ENCODE peak calls at places on chromosome 15, in five cellular contexts. P, F, D, H and N are unnamed samples.

GRCh38 chr15:73244333-73244732 is 124.4 kb downstream of the HCN4 start:
- DNase-seq in F (no peak), D (no peak), H (no peak), P (no peak), N (no peak)

GRCh38 chr15:39226169-39226964 is 354.5 kb upstream of the THBS1 start:
- DNase-seq in P (no peak), H (no peak), D (no peak), F (no peak), N (no peak)

GRCh38 chr15:66105286-66105984 is 148.1 kb downstream of the MEGF11 start:
- DNase-seq in D (no peak), P (no peak), F (no peak), H (no peak), N (no peak)

GRCh38 chr15:33068007-33068441 is 126.5 kb downstream of the FMN1 start:
- DNase-seq in H (no peak), F (peak; percentile 69), D (no peak), P (no peak), N (peak; percentile 41)

GRCh38 chr15:69145694-69146492 is 14.5 kb upstream of the GLCE start:
- DNase-seq in D (no peak), H (no peak), P (no peak), F (no peak), N (no peak)

GRCh38 chr15:52021128-52021671 is 2.2 kb downstream of the MAPK6 start:
- DNase-seq in P (peak; percentile 52), D (no peak), H (no peak), F (peak; percentile 91), N (peak; percentile 43)

GRCh38 chr15:41982133-41982930 is 10.0 kb upstream of the EHD4 start:
- DNase-seq in D (peak; percentile 46), F (no peak), H (no peak), P (no peak), N (no peak)

GRCh38 chr15:75675579-75676404 is 28.1 kb downstream of the SNX33 start:
- DNase-seq in D (no peak), P (no peak), H (no peak), F (no peak), N (no peak)

GRCh38 chr15:50098576-50098975 is 20.5 kb downstream of the ATP8B4 start:
- DNase-seq in H (no peak), F (no peak), P (no peak), D (no peak), N (no peak)

GRCh38 chr15:89855948-89856347 is 37.8 kb downstream of the AP3S2 start:
- DNase-seq in P (no peak), H (no peak), F (no peak), D (no peak), N (no peak)

GRCh38 chr15:63860161-63860954 is 26.6 kb upstream of the HERC1 start:
- DNase-seq in F (no peak), P (peak; percentile 49), D (peak; percentile 86), H (no peak), N (peak; percentile 27)

GRCh38 chr15:39887832-39888231 is 32.2 kb downstream of the GPR176 start:
- DNase-seq in F (peak; percentile 76), P (no peak), D (no peak), H (no peak), N (no peak)

GRCh38 chr15:28911295-28911979 is 25.7 kb downstream of the APBA2 start:
- DNase-seq in P (no peak), H (no peak), F (no peak), D (peak; percentile 37), N (no peak)

GRCh38 chr15:85772668-85773067 is 22.1 kb downstream of the KLHL25 start:
- DNase-seq in D (no peak), F (no peak), P (no peak), H (no peak), N (no peak)

GRCh38 chr15:90083954-90084607 is 18.2 kb downstream of the IDH2 start:
- DNase-seq in F (no peak), H (no peak), D (no peak), P (no peak), N (no peak)

GRCh38 chr15:40310001-40310959 is 2.5 kb upstream of the PLCB2 start:
- DNase-seq in D (peak; percentile 91), F (peak; percentile 57), H (peak; percentile 17), P (peak; percentile 44), N (peak; percentile 86)

GRCh38 chr15:41868321-41868720 is 25.5 kb downstream of the SPTBN5 start:
- DNase-seq in H (no peak), F (no peak), P (no peak), D (no peak), N (no peak)

GRCh38 chr15:57296473-57297162 is 79.7 kb upstream of the CGNL1 start:
- DNase-seq in P (no peak), F (no peak), H (no peak), D (no peak), N (no peak)

GRCh38 chr15:39837454-39837853 is 54.8 kb upstream of the FSIP1 start:
- DNase-seq in D (no peak), F (no peak), H (no peak), P (no peak), N (no peak)

GRCh38 chr15:44149224-44149623 is 45.8 kb downstream of the FRMD5 start:
- DNase-seq in H (no peak), P (no peak), D (no peak), F (no peak), N (no peak)

GRCh38 chr15:34436126-34436955 is 1.3 kb downstream of the GOLGA8A start:
- DNase-seq in H (no peak), D (peak; percentile 81), F (peak; percentile 37), P (peak; percentile 35), N (no peak)

GRCh38 chr15:83248151-83248851 is 36.2 kb downstream of the BNC1 start:
- DNase-seq in H (peak; percentile 24), P (peak; percentile 1), F (peak; percentile 89), D (no peak), N (peak; percentile 19)

GRCh38 chr15:52681441-52681840 is 2.3 kb upstream of the ATOSA start:
- DNase-seq in H (no peak), D (no peak), P (no peak), F (no peak), N (no peak)

DNA sequence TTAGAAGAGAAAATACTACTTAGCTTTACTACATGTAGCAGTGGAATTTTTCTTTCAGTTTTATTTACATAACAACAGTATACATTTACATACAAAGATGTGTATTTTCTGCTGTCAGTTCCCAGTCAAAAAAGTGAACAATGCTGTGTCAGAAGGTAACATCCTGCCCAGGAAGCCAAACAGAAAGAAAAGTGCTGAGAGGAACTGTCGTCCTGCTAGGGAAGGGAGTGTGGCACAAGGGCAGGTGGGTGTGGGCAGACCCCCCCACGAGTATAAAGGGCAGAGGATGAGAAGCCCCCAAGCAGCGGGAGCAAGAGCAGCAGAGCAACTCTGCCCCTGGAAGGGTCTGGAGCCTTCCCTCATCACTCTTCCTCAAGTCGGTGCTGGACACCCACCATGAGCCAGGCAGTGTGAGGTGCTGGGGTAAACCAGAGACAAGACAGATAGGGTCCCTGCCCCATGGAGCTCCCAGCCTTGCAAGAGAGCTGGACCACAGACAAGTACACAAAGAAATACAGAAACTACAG is 39.7 kb downstream of the TBC1D2B start:
- DNase-seq in F (no peak), P (no peak), D (no peak), H (no peak), N (no peak)
- H3K4me1 ChIP-seq in F (peaks cover 36% of the 10 kb centered on the region), P (peaks cover 90% of the 10 kb centered on the region), D (peaks cover 95% of the 10 kb centered on the region), H (peaks cover 33% of the 10 kb centered on the region), N (no peaks in the 10 kb centered on the region)

DNA sequence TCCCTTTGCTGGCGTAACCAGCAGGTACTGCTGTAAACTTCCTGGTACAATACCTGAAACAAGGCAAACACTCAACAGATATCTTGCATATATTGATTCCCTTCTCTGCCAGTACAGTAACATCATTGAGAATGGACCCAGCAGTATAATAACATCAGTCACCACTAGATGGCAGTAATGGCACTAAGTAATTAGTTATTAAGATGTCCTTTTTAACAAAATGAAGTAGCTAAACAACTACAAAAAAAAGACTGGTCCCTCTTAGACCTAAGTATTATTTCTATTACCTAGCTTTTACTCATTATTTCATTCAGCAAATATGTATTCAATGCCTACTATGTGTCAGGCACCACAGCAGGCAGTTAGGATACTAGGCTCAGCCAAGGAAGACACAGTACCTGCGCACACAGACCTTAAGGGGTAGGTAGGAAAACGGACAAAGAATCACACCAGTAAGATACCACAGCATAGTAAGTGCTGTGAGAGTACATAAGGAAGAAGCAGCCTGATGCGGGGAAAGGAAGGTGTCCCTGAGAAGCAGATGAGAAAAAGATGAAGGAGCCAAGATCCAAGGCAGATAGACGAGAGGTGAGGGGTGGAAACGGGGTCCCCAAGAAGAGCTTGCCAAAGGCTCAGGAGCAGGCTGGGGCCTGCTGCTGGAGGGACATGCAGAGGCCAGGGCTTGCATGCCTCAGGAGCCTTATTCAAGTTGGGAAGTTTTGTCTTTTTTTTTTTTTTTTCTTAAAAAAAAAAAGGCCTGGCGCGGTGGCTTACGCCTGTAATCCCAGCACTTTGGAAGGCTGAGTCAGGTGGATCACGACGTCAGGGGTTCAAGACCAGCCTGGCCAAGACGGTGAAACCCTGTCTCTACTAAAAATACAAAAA is 102.7 kb upstream of the CHD2 start:
- DNase-seq in D (no peak), F (peak; percentile 95), H (peak; percentile 40), P (peak; percentile 68), N (no peak)
- H3K4me1 ChIP-seq in D (peaks cover 23% of the 10 kb centered on the region), F (peaks cover 19% of the 10 kb centered on the region), H (no peaks in the 10 kb centered on the region), P (no peaks in the 10 kb centered on the region), N (peaks cover 5% of the 10 kb centered on the region)

GRCh38 chr15:67147410-67147949 is 82.1 kb downstream of the SMAD3 start:
- DNase-seq in H (no peak), P (no peak), D (no peak), F (no peak), N (no peak)

GRCh38 chr15:67148196-67148701 is 82.8 kb downstream of the SMAD3 start:
- DNase-seq in D (no peak), F (peak; percentile 61), H (no peak), P (no peak), N (no peak)

GRCh38 chr15:67145710-67146109 is 80.3 kb downstream of the SMAD3 start:
- DNase-seq in D (no peak), H (no peak), F (no peak), P (no peak), N (no peak)

GRCh38 chr15:67146214-67146613 is 80.8 kb downstream of the SMAD3 start:
- DNase-seq in H (no peak), D (no peak), F (no peak), P (no peak), N (peak; percentile 69)

DNA sequence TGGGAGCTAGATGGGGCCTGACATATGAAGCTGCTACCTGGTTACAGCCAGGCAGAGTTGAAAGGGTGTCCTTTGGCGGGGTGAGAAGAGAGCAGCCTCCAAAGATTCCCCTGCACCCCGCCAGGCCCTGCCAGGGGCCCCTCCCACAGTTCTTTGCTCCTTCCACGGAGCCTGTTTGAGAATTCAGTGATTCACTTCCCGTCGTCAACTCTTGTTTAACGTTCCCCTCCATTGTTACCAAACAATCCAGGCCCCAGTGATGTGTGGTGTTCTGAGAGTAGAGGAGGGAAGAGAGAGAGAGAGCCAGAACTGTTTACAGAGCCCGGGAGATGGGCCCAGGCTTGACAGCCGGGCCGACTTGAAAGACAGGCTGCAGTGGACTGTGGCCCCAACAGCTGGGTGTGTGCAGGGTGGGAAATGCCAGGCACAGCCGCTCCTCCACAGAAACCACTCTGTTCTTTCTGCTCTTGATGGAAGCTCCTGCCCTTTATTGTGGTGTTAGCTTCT is 81.5 kb downstream of the SMAD3 start:
- DNase-seq in F (no peak), H (no peak), P (no peak), D (no peak), N (peak; percentile 49)
- H3K4me1 ChIP-seq in F (peaks cover 89% of the 10 kb centered on the region), H (peaks cover 14% of the 10 kb centered on the region), P (peaks cover 70% of the 10 kb centered on the region), D (peaks cover 95% of the 10 kb centered on the region), N (peaks cover 43% of the 10 kb centered on the region)

DNA sequence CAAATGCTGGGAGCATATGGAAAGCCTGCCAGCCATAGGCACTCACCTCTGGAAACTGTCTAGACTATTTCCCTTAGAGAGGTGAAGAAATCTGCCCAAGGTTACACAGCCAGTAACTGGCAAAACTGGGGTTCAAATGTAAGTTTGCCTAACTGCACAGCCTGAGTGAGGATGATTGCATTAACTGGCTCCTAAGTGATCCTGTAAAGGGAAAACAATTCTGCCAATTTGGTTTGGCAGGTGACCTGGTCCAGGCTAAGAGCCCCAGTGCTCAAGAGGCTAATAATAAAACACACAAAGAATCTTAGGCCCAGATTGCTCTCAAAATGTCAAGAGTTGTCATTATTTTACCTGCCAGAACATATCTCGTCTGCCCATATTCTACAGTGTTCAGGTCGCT is 43.9 kb upstream of the SPRED1 start:
- DNase-seq in F (no peak), D (no peak), P (no peak), H (no peak), N (no peak)
- H3K4me1 ChIP-seq in F (peaks cover 18% of the 10 kb centered on the region), D (peaks cover 9% of the 10 kb centered on the region), P (no peaks in the 10 kb centered on the region), H (no peaks in the 10 kb centered on the region), N (no peaks in the 10 kb centered on the region)